ENCODE peak calls at places on chromosomes 3 and 15, in four cellular contexts. R, C, K and Q are unnamed samples.

GRCh38 chr3:30199096-30199734 is 407.2 kb upstream of the TGFBR2 start:
- DNase-seq in R (peak; percentile 75), C (peak; percentile 61), K (peak; percentile 91), Q (peak; percentile 81)

GRCh38 chr15:90099072-90099867 is 3.0 kb downstream of the IDH2 start:
- DNase-seq in R (no peak), C (peak; percentile 40), K (peak; percentile 14), Q (no peak)

GRCh38 chr15:24718289-24719082 is 42.9 kb downstream of the NPAP1 start:
- DNase-seq in R (no peak), C (no peak), K (no peak), Q (no peak)

GRCh38 chr3:13717222-13717573 is 162.7 kb downstream of the WNT7A start:
- DNase-seq in R (no peak), C (no peak), K (no peak), Q (no peak)

GRCh38 chr3:47291158-47291753 is 8.5 kb downstream of the KLHL18 start:
- DNase-seq in R (no peak), C (no peak), K (no peak), Q (no peak)

GRCh38 chr3:179558742-179559364 is 3.9 kb upstream of the ACTL6A start:
- DNase-seq in R (peak; percentile 55), C (peak; percentile 54), K (peak; percentile 78), Q (peak; percentile 39)

GRCh38 chr3:14366233-14366632 is 36.2 kb upstream of the SLC6A6 start:
- DNase-seq in R (no peak), C (no peak), K (no peak), Q (no peak)

GRCh38 chr3:104903064-104903463 is 463.6 kb upstream of the ALCAM start:
- DNase-seq in R (no peak), C (no peak), K (no peak), Q (no peak)

GRCh38 chr3:64915778-64916177 is 228.0 kb upstream of the ADAMTS9 start:
- DNase-seq in R (no peak), C (peak; percentile 26), K (no peak), Q (no peak)

GRCh38 chr3:45776611-45777010 is 19.7 kb downstream of the SLC6A20 start:
- DNase-seq in R (no peak), C (no peak), K (no peak), Q (no peak)

GRCh38 chr3:128456776-128457715 is 9.6 kb downstream of the DNAJB8 start:
- DNase-seq in R (no peak), C (no peak), K (no peak), Q (no peak)

GRCh38 chr3:46971742-46972141 is 4.8 kb downstream of the CCDC12 start:
- DNase-seq in R (no peak), C (no peak), K (no peak), Q (no peak)

GRCh38 chr15:90883971-90884718 is at the start of gene FES:
- DNase-seq in R (peak; percentile 82), C (peak; percentile 36), K (peak; percentile 89), Q (peak; percentile 82)

GRCh38 chr3:177284383-177284881 is 87.2 kb upstream of the TBL1XR1 start:
- DNase-seq in R (peak; percentile 46), C (peak; percentile 49), K (no peak), Q (peak; percentile 20)

GRCh38 chr3:132032959-132033358 is 1.9 kb downstream of the CPNE4 start:
- DNase-seq in R (no peak), C (no peak), K (no peak), Q (no peak)

GRCh38 chr3:126551066-126551838 is 7.5 kb downstream of the C3orf22 start:
- DNase-seq in R (no peak), C (no peak), K (peak; percentile 67), Q (no peak)

GRCh38 chr3:167406876-167407492 is 26.9 kb upstream of the ZBBX start:
- DNase-seq in R (peak; percentile 14), C (peak; percentile 60), K (no peak), Q (peak; percentile 21)

GRCh38 chr3:42501681-42502428 is 588 bp upstream of the VIPR1 start:
- DNase-seq in R (peak; percentile 59), C (peak; percentile 83), K (peak; percentile 89), Q (peak; percentile 32)

GRCh38 chr3:28860307-28860706 is 420.6 kb upstream of the RBMS3 start:
- DNase-seq in R (peak; percentile 59), C (no peak), K (no peak), Q (peak; percentile 30)

GRCh38 chr3:80232760-80233159 is 465.0 kb upstream of the ROBO1 start:
- DNase-seq in R (peak; percentile 22), C (no peak), K (no peak), Q (no peak)

GRCh38 chr15:42490743-42491539 is at the start of gene ZNF106:
- DNase-seq in R (peak; percentile 88), C (peak; percentile 93), K (peak; percentile 95), Q (peak; percentile 89)

GRCh38 chr15:75025548-75026260 is 2.3 kb downstream of the PPCDC start:
- DNase-seq in R (no peak), C (peak; percentile 32), K (no peak), Q (no peak)
- H3K27ac ChIP-seq in R (no peak overlapping the region), C (no peak overlapping the region), K (no peak overlapping the region), Q (no peak overlapping the region)

GRCh38 chr15:63474810-63475316 is 29.5 kb upstream of the USP3 start:
- DNase-seq in R (no peak), C (peak; percentile 40), K (no peak), Q (no peak)

GRCh38 chr15:63473749-63473998 is 30.7 kb upstream of the USP3 start:
- DNase-seq in R (no peak), C (no peak), K (no peak), Q (no peak)

GRCh38 chr15:63473007-63473748 is 31.2 kb upstream of the USP3 start:
- DNase-seq in R (no peak), C (no peak), K (no peak), Q (no peak)

GRCh38 chr15:63475670-63476069 is 28.7 kb upstream of the USP3 start:
- DNase-seq in R (no peak), C (no peak), K (no peak), Q (no peak)

DNA sequence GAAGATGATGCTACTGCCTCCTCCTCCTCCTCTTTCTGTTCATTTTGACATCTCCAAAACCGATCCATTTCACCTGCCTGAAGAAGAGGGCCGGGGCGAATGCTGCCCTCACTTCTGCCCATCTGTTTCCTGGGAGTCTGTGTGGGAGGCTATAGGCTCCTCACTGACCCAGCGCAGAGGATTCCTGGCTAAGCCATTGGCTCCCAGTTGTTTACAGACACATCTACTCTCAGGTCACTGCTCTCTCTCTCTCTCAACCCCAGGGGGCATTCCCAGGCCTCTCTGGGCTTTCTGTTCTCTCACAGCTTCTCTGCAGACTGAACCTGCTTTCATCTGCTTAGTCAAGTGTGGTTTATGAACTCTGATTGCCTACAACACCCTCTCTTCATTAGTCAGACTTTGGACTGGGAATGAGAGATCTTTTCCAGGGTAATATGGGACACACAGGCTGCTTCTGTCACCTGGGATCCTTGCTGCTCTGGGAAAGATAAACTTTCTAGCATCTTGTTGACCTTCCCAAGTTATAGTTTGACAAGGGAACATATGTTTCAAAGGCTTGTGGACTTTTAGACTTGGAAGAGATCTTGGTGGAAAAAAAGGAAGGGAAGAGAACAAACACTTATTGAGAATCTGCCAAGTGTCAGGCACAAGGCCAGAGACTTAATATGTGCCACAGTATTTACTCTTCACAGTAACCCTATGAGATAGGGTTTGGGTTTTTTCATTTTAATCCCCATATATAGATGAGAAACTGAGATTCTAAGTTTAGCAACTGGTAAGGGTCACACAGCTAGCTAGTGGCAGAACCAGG is 30.2 kb upstream of the USP3 start:
- DNase-seq in R (no peak), C (peak; percentile 99), K (no peak), Q (no peak)
- H3K27ac ChIP-seq in R (no peak overlapping the region), C (peak overlapping the region; percentile 90), K (no peak overlapping the region), Q (no peak overlapping the region)

DNA sequence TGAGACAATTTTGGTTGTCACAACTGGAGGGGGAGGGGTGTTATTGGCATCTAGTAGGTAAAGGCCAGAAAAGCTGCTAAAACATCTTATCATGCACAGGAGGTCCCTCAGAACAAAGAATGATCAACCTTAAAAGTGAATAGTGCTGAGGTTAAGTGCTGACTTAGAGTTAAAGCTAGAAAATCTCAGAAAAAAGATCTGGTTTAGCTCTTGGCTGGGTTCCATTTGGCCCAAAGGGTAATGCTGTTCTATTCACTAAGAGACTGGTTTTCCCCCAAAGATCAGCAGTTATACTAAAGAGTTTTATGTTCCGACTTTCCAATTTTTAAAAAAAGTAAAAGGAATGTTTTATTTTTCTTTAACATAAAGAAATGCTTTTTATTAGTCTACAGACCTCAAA is 15.6 kb downstream of the DCBLD2 start:
- DNase-seq in R (no peak), C (no peak), K (no peak), Q (no peak)
- H3K27ac ChIP-seq in R (peak overlapping the region; percentile 58), C (no peak overlapping the region), K (no peak overlapping the region), Q (no peak overlapping the region)

GRCh38 chr3:151346292-151346691 is 16.9 kb upstream of the P2RY13 start:
- DNase-seq in R (no peak), C (no peak), K (no peak), Q (no peak)

GRCh38 chr3:151351216-151351615 is 21.9 kb upstream of the P2RY13 start:
- DNase-seq in R (no peak), C (no peak), K (no peak), Q (no peak)

GRCh38 chr3:151351648-151352047 is 22.3 kb upstream of the P2RY13 start:
- DNase-seq in R (no peak), C (no peak), K (no peak), Q (no peak)

GRCh38 chr3:151347432-151347831 is 18.1 kb upstream of the P2RY13 start:
- DNase-seq in R (no peak), C (no peak), K (no peak), Q (no peak)

GRCh38 chr3:151345854-151346253 is 16.5 kb upstream of the P2RY13 start:
- DNase-seq in R (no peak), C (peak; percentile 36), K (no peak), Q (no peak)
- H3K27ac ChIP-seq in R (no peak overlapping the region), C (no peak overlapping the region), K (no peak overlapping the region), Q (peak overlapping the region; percentile 77)

GRCh38 chr3:12479919-12480425 is 4.3 kb upstream of the TSEN2 start:
- DNase-seq in R (peak; percentile 27), C (peak; percentile 98), K (no peak), Q (peak; percentile 26)
- H3K27ac ChIP-seq in R (no peak overlapping the region), C (peak overlapping the region; percentile 54), K (no peak overlapping the region), Q (peak overlapping the region; percentile 3)

DNA sequence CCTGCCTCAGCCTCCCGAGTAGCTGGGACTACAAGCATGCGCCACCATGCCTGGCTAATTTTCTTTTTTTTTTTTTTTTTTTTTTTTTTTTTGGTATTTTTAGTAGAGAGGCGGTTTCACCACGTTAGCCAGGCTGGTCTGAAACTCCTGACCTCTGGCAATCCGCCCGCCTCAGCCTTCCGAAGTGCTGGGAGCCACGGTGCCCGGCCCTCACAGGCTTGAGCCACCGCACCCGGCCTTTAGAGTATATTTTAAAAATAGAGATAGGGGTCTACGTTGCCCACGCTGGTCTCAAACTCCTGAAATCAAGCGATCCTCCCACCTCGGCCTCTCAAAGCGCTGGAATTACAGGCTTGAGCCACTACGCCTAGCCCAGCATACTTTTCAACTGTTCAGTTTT is 93.4 kb upstream of the CHD2 start:
- DNase-seq in R (peak; percentile 29), C (no peak), K (no peak), Q (peak; percentile 40)
- H3K27ac ChIP-seq in R (no peak overlapping the region), C (no peak overlapping the region), K (peak overlapping the region; percentile 25), Q (peak overlapping the region; percentile 97)